ENCODE peak calls at places on chromosomes 1 and 21, in six cellular contexts. C is breast epithelium, Q is brain microvascular endothelial cell, S is aorta, K is astrocyte, M is cardiac muscle cell. W is an unnamed sample.

GRCh38 chr1:21272540-21272939 is 17.7 kb downstream of the ECE1 start:
- DNase-seq in S (no peak), Q (no peak), C (no peak), K (no peak), M (no peak), W (no peak)

GRCh38 chr1:234963180-234963903 is 165.3 kb downstream of the TOMM20 start:
- DNase-seq in C (peak; percentile 80), M (peak; percentile 93), S (peak; percentile 90), Q (peak; percentile 97), K (peak; percentile 94), W (peak; percentile 52)

GRCh38 chr1:161342836-161343235 is 24.8 kb downstream of the CFAP126 start:
- DNase-seq in Q (no peak), K (no peak), M (no peak), S (no peak), C (no peak), W (no peak)

GRCh38 chr1:216422821-216423529 is at the start of gene USH2A:
- DNase-seq in S (no peak), M (no peak), C (no peak), K (no peak), Q (no peak), W (no peak)

GRCh38 chr1:85078903-85079302 is 30.6 kb upstream of the MCOLN3 start:
- DNase-seq in Q (peak; percentile 11), C (no peak), M (peak; percentile 50), K (no peak), S (no peak), W (no peak)

GRCh38 chr21:46115441-46116188 is 17.7 kb downstream of the COL6A2 start:
- DNase-seq in K (no peak), M (no peak), Q (no peak), S (peak; percentile 55), C (peak; percentile 37), W (no peak)

GRCh38 chr1:201553496-201554166 is 14.7 kb downstream of the NAV1 start:
- DNase-seq in C (no peak), K (peak; percentile 68), M (no peak), Q (no peak), S (no peak), W (no peak)

GRCh38 chr1:197841828-197842573 is 60.4 kb upstream of the C1orf53 start:
- DNase-seq in S (no peak), C (no peak), K (no peak), Q (no peak), M (peak; percentile 6), W (peak; percentile 2)

DNA sequence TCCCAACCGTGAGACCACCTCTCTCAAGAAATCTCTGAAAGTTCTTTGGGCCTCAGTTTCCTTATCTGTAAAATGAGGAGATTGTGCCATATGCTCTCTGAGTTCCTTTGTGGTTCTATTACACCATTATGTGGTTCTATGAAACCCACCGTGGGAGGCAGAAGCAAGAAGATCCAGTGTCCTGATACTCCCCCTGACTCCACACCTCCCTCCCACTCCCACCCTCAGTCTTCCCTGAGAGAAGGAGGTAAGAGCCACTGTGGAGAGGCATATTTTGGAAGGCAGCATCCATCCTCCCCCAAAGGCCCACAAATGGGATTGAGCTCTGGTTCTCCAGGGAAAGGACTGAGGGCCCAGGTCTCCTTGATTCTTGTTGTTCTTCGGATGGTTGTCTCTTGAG is 12.0 kb upstream of the ARHGEF2 start:
- DNase-seq in K (no peak), M (no peak), S (no peak), C (no peak), Q (no peak), W (no peak)
- H3K27ac ChIP-seq in K (no peak overlapping the region), M (no peak overlapping the region), S (no peak overlapping the region), C (no peak overlapping the region), Q (no peak overlapping the region), W (no peak overlapping the region)

DNA sequence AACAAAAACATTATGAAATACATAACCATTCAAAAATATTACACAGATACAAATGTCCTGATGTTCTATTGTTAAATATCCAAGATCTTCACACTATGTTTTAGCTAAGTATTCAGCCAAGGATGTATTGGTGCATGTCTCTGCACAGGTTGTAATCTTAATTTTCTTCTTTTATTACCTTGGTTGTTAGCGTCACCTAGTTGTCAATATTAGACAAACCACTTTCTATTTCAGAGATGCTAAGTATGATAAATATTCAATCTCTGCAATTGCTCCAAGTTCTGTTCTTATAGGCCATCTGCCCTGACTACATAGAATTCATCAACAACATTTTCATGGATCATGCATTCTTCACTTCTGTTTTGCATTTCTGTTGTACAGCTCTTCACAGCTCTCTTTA is 380.0 kb downstream of the NUF2 start:
- DNase-seq in K (no peak), S (no peak), Q (no peak), C (no peak), M (no peak), W (no peak)
- H3K27ac ChIP-seq in K (no peak overlapping the region), S (no peak overlapping the region), Q (no peak overlapping the region), C (no peak overlapping the region), M (no peak overlapping the region), W (no peak overlapping the region)

GRCh38 chr1:207925210-207925609 is 14.3 kb upstream of the CD34 start:
- DNase-seq in C (peak; percentile 72), K (no peak), S (peak; percentile 83), M (peak; percentile 25), Q (peak; percentile 12), W (no peak)
- H3K27ac ChIP-seq in C (peak overlapping the region; percentile 82), K (no peak overlapping the region), S (no peak overlapping the region), M (no peak overlapping the region), Q (no peak overlapping the region), W (no peak overlapping the region)

GRCh38 chr1:99650021-99650420 is 4.1 kb downstream of the PALMD start:
- DNase-seq in S (no peak), M (peak; percentile 43), C (no peak), Q (no peak), K (no peak), W (no peak)
- H3K27ac ChIP-seq in S (no peak overlapping the region), M (no peak overlapping the region), C (peak overlapping the region; percentile 91), Q (no peak overlapping the region), K (no peak overlapping the region), W (peak overlapping the region; percentile 48)

GRCh38 chr1:15411593-15412487 is 2.2 kb downstream of the EFHD2 start:
- DNase-seq in S (no peak), M (peak; percentile 40), C (no peak), K (no peak), Q (no peak), W (no peak)
- H3K27ac ChIP-seq in S (no peak overlapping the region), M (no peak overlapping the region), C (peak overlapping the region; percentile 34), K (no peak overlapping the region), Q (no peak overlapping the region), W (peak overlapping the region; percentile 48)

GRCh38 chr1:178061632-178062031 is 32.3 kb upstream of the RASAL2 start:
- DNase-seq in K (no peak), C (no peak), M (no peak), S (no peak), Q (no peak), W (no peak)

GRCh38 chr1:178057131-178057765 is 36.7 kb upstream of the RASAL2 start:
- DNase-seq in Q (no peak), M (peak; percentile 28), S (no peak), C (no peak), K (no peak), W (no peak)

GRCh38 chr1:178057863-178058576 is 35.9 kb upstream of the RASAL2 start:
- DNase-seq in Q (peak; percentile 72), M (peak; percentile 94), C (no peak), S (no peak), K (peak; percentile 65), W (no peak)

GRCh38 chr1:178064191-178064821 is 29.6 kb upstream of the RASAL2 start:
- DNase-seq in K (no peak), S (no peak), M (no peak), Q (no peak), C (no peak), W (no peak)

DNA sequence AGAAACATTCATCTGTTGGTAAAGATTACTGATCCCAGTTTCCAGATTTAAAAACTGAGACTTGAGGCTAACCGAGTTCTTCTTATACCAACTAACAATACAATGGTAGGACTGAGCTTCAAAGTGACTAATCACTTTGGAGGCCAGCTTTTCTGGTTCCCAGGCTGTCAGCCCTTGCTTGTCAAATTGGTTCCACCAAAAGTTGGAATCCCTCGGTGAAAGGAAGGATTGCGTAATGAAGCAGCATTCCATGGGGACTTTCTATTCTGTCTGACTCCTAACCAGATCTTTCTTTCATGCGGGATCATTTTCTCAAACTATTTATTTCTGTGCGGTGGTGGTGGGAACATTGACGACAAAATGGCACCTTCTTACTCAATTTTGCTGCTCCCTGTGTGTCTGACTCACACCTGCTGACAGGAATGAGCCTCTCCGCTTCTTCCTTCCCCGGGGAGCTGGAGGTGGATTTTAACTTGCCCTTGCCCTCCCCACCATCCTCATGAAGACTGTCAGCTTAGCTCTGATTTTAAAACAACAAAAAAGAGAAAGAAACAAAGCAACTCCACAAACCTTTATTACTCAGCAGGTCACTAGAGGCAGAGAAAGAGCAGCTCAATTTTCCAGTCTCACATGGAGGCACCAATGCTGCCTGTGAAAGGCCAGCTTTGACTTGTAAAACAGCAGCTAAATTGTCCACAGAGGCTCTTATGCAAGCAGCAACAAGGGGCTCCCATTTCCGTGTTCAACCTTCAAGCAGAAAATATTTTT is 32.9 kb upstream of the RASAL2 start:
- DNase-seq in K (peak; percentile 94), S (no peak), M (peak; percentile 90), C (no peak), Q (peak; percentile 84), W (peak; percentile 46)
- H3K27ac ChIP-seq in K (peak overlapping the region; percentile 74), S (no peak overlapping the region), M (no peak overlapping the region), C (peak overlapping the region; percentile 45), Q (peak overlapping the region; percentile 79), W (peak overlapping the region; percentile 47)

GRCh38 chr1:26351591-26352337 is 2.2 kb downstream of the CRYBG2 start:
- DNase-seq in C (no peak), M (no peak), K (peak; percentile 70), Q (peak; percentile 35), S (no peak), W (peak; percentile 96)

GRCh38 chr1:26352338-26352679 is 1.6 kb downstream of the CRYBG2 start:
- DNase-seq in C (no peak), Q (no peak), M (no peak), K (no peak), S (no peak), W (no peak)

GRCh38 chr1:26350343-26350700 is 3.6 kb downstream of the CRYBG2 start:
- DNase-seq in Q (no peak), S (no peak), C (no peak), M (no peak), K (no peak), W (no peak)

GRCh38 chr1:26349886-26350244 is 4.1 kb downstream of the CRYBG2 start:
- DNase-seq in C (no peak), K (no peak), M (no peak), Q (no peak), S (no peak), W (no peak)

GRCh38 chr1:26350701-26351590 is 3.0 kb downstream of the CRYBG2 start:
- DNase-seq in M (peak; percentile 30), Q (no peak), S (no peak), K (no peak), C (no peak), W (no peak)
- H3K27ac ChIP-seq in M (no peak overlapping the region), Q (no peak overlapping the region), S (no peak overlapping the region), K (peak overlapping the region; percentile 81), C (no peak overlapping the region), W (peak overlapping the region; percentile 90)